ENCODE peak calls at places on chromosome 11, in six cellular contexts. G is endothelial cell of umbilical vein; I is tibial nerve; J is IMR-90; S is lung; B is CD8-positive, alpha-beta memory T cell. P is an unnamed sample.

GRCh38 chr11:893008-893654 is 17.5 kb downstream of the CHID1 start:
- DNase-seq in G (no peak), I (no peak), B (no peak), S (no peak), J (no peak), P (no peak)

GRCh38 chr11:86745571-86745970 is 54.8 kb upstream of the PRSS23 start:
- DNase-seq in S (no peak), B (no peak), J (peak; percentile 36), I (no peak), G (no peak), P (no peak)

GRCh38 chr11:132674161-132674560 is 858.1 kb downstream of the OPCML start:
- DNase-seq in J (no peak), B (no peak), S (no peak), G (peak; percentile 53), I (no peak), P (no peak)

GRCh38 chr11:102971766-102972165 is 16.2 kb upstream of the MMP13 start:
- DNase-seq in J (peak; percentile 20), B (no peak), I (no peak), S (no peak), G (no peak), P (no peak)

GRCh38 chr11:123166095-123166559 is 28.9 kb downstream of the CLMP start:
- DNase-seq in B (no peak), G (no peak), J (peak; percentile 97), I (peak; percentile 40), S (peak; percentile 31), P (no peak)

GRCh38 chr11:46984987-46985386 is 48.4 kb downstream of the CSTPP1 start:
- DNase-seq in G (no peak), J (peak; percentile 19), S (no peak), I (no peak), B (no peak), P (no peak)

GRCh38 chr11:32333335-32333991 is 101.9 kb downstream of the WT1 start:
- DNase-seq in J (peak; percentile 24), B (no peak), I (peak; percentile 71), G (peak; percentile 28), S (peak; percentile 74), P (no peak)

GRCh38 chr11:68651208-68651984 is 32.9 kb upstream of the GAL start:
- DNase-seq in S (no peak), I (no peak), B (no peak), J (peak; percentile 11), G (no peak), P (no peak)

GRCh38 chr11:36508743-36509142 is 1.3 kb downstream of the TRAF6 start:
- DNase-seq in G (no peak), I (no peak), B (no peak), J (peak; percentile 6), S (no peak), P (no peak)

GRCh38 chr11:122780296-122780949 is 57.9 kb upstream of the CRTAM start:
- DNase-seq in S (no peak), G (no peak), J (no peak), I (no peak), B (no peak), P (no peak)

GRCh38 chr11:69731110-69731509 is 27.3 kb upstream of the FGF19 start:
- DNase-seq in S (no peak), G (no peak), B (no peak), J (no peak), I (no peak), P (no peak)

GRCh38 chr11:122791836-122792235 is 46.5 kb upstream of the CRTAM start:
- DNase-seq in S (no peak), J (peak; percentile 78), G (no peak), I (no peak), B (no peak), P (no peak)

GRCh38 chr11:111735262-111736116 is 30.7 kb downstream of the PPP2R1B start:
- DNase-seq in G (peak; percentile 98), I (peak; percentile 82), J (peak; percentile 99), B (no peak), S (peak; percentile 63), P (no peak)

GRCh38 chr11:21390430-21390829 is 721.0 kb downstream of the NELL1 start:
- DNase-seq in S (no peak), G (no peak), B (no peak), J (no peak), I (no peak), P (no peak)

GRCh38 chr11:119897046-119897440 is 168.0 kb upstream of the NECTIN1 start:
- DNase-seq in B (no peak), S (no peak), G (no peak), I (no peak), J (no peak), P (no peak)

GRCh38 chr11:104159356-104159755 is 4.6 kb downstream of the PDGFD start:
- DNase-seq in J (peak; percentile 54), B (no peak), G (no peak), S (no peak), I (no peak), P (no peak)

GRCh38 chr11:122853971-122854446 is 15.7 kb downstream of the CRTAM start:
- DNase-seq in S (peak; percentile 58), B (peak; percentile 30), J (peak; percentile 84), G (peak; percentile 78), I (peak; percentile 82), P (no peak)

GRCh38 chr11:64356498-64357411 is 2.2 kb upstream of the RPS6KA4 start:
- DNase-seq in J (no peak), G (peak; percentile 37), S (no peak), I (no peak), B (no peak), P (no peak)

GRCh38 chr11:113587318-113587739 is 112.1 kb upstream of the DRD2 start:
- DNase-seq in I (no peak), S (no peak), B (no peak), J (peak; percentile 4), G (no peak), P (no peak)

GRCh38 chr11:126834149-126834548 is 166.4 kb downstream of the KIRREL3 start:
- DNase-seq in G (no peak), B (no peak), S (no peak), J (peak; percentile 91), I (peak; percentile 23), P (no peak)

GRCh38 chr11:109853156-109853776 is 239.9 kb upstream of the ZC3H12C start:
- DNase-seq in B (no peak), S (no peak), G (peak; percentile 90), J (peak; percentile 87), I (no peak), P (no peak)

GRCh38 chr11:20289732-20290131 is 73.8 kb upstream of the HTATIP2 start:
- DNase-seq in S (no peak), B (no peak), G (no peak), J (no peak), I (no peak), P (no peak)

GRCh38 chr11:61949169-61950034 is 749 bp upstream of the BEST1 start:
- DNase-seq in J (peak; percentile 98), I (peak; percentile 89), G (peak; percentile 76), S (peak; percentile 77), B (no peak), P (no peak)

GRCh38 chr11:28679795-28680194 is 571.6 kb downstream of the METTL15 start:
- DNase-seq in I (no peak), B (no peak), S (no peak), G (no peak), J (peak; percentile 88), P (no peak)

GRCh38 chr11:59102259-59102765 is 4.7 kb upstream of the FAM111B start:
- DNase-seq in J (peak; percentile 13), S (peak; percentile 73), I (peak; percentile 22), G (peak; percentile 46), B (peak; percentile 26), P (peak; percentile 24)

GRCh38 chr11:102564110-102564509 is 33.6 kb upstream of the MMP7 start:
- DNase-seq in B (no peak), J (peak; percentile 88), G (peak; percentile 59), I (no peak), S (no peak), P (no peak)

GRCh38 chr11:57491371-57492061 is 24.0 kb downstream of the SLC43A1 start:
- DNase-seq in S (no peak), J (no peak), B (peak; percentile 32), I (no peak), G (peak; percentile 39), P (no peak)

GRCh38 chr11:67405196-67405567 is 1.3 kb downstream of the TBC1D10C start:
- DNase-seq in G (no peak), I (no peak), S (no peak), J (no peak), B (no peak), P (no peak)
- H3K4me3 ChIP-seq in G (no peak overlapping the region), I (no peak overlapping the region), S (no peak overlapping the region), J (no peak overlapping the region), B (peak overlapping the region; percentile 82), P (peak overlapping the region; percentile 82)

GRCh38 chr11:13972033-13972910 is 9.7 kb downstream of the SPON1 start:
- DNase-seq in J (peak; percentile 22), B (no peak), I (peak; percentile 32), S (no peak), G (no peak), P (no peak)
- H3K4me1 ChIP-seq in J (peaks cover 2% of the 10 kb centered on the region), B (no peaks in the 10 kb centered on the region), I (peaks cover 7% of the 10 kb centered on the region), S (no peaks in the 10 kb centered on the region), G (no peaks in the 10 kb centered on the region), P (no peaks in the 10 kb centered on the region)

DNA sequence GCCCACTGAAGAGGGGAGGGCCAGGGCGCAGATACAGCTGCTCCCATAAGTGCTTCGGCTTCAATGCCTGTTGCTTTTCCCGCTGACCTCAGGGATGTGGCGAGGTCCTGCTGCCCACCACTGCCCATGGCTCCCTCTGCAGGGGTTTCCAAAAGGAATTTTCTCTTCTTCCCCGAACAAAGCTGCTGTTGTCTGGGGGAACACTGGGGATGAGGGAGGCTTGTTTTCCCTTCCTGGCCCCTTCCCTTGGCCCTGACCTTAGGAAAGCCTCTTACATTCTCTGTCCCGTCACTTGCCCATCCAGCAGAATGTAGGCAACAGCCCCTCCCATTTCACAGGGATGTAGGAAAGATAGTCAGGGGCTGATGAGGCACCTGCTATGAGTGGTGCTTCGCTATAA is 34.8 kb downstream of the CD82 start:
- DNase-seq in I (no peak), S (no peak), J (no peak), B (no peak), G (no peak), P (no peak)
- H3K36me3 ChIP-seq in I (no peaks in the 10 kb centered on the region), S (peaks cover 5% of the 10 kb centered on the region), J (peaks cover 5% of the 10 kb centered on the region), B (no peaks in the 10 kb centered on the region), G (no peaks in the 10 kb centered on the region), P (peaks cover 34% of the 10 kb centered on the region)

GRCh38 chr11:96073536-96073935 is 149.6 kb upstream of the MTMR2 start:
- DNase-seq in B (no peak), I (no peak), S (no peak), G (no peak), J (no peak), P (no peak)

GRCh38 chr11:96072592-96072991 is 148.7 kb upstream of the MTMR2 start:
- DNase-seq in G (no peak), S (no peak), I (no peak), J (no peak), B (no peak), P (no peak)

GRCh38 chr11:96074551-96075309 is 150.8 kb upstream of the MTMR2 start:
- DNase-seq in G (no peak), J (no peak), I (no peak), S (no peak), B (no peak), P (no peak)

GRCh38 chr11:96067160-96067559 is 143.3 kb upstream of the MTMR2 start:
- DNase-seq in I (no peak), J (no peak), S (no peak), G (no peak), B (no peak), P (no peak)

GRCh38 chr11:96070453-96070852 is 146.5 kb upstream of the MTMR2 start:
- DNase-seq in J (no peak), S (no peak), I (no peak), G (no peak), B (no peak), P (no peak)
- H3K4me3 ChIP-seq in J (no peak overlapping the region), S (no peak overlapping the region), I (no peak overlapping the region), G (no peak overlapping the region), B (no peak overlapping the region), P (no peak overlapping the region)

GRCh38 chr11:130478881-130479280 is 30.4 kb downstream of the ADAMTS15 start:
- DNase-seq in B (no peak), G (no peak), J (peak; percentile 34), I (peak; percentile 7), S (peak; percentile 24), P (no peak)
- H3K4me1 ChIP-seq in B (no peaks in the 10 kb centered on the region), G (peaks cover 28% of the 10 kb centered on the region), J (peaks cover 45% of the 10 kb centered on the region), I (peaks cover 45% of the 10 kb centered on the region), S (peaks cover 16% of the 10 kb centered on the region), P (no peaks in the 10 kb centered on the region)